ENCODE peak calls at places on chromosome X, in seven cellular contexts. N is mesendoderm, Z is IMR-90, C is mesenchymal stem cell, W is neuronal stem cell, D is H1, A is trophoblast cell. S is an unnamed sample.

GRCh38 chrX:109475174-109475891 is 6.6 kb downstream of the GUCY2F start:
- DNase-seq in D (no peak), Z (peak), C (peak), A (peak), N (peak), W (peak), S (peak)

GRCh38 chrX:10158279-10158939 is 1.6 kb downstream of the CLCN4 start:
- DNase-seq in D (no peak), N (peak), A (peak), C (peak), W (peak), Z (no peak), S (peak)

GRCh38 chrX:11135483-11136185 is 24.5 kb downstream of the HCCS start:
- DNase-seq in D (no peak), A (no peak), W (no peak), C (no peak), Z (no peak), N (no peak), S (no peak)

GRCh38 chrX:50881028-50881427 is 29.5 kb upstream of the BMP15 start:
- DNase-seq in A (peak), Z (no peak), W (no peak), N (no peak), C (no peak), D (no peak), S (no peak)

GRCh38 chrX:24515447-24515846 is 50.4 kb downstream of the PDK3 start:
- DNase-seq in W (no peak), N (peak), Z (peak), D (no peak), C (peak), A (no peak), S (no peak)

GRCh38 chrX:130676861-130677260 is 226.1 kb downstream of the ENOX2 start:
- DNase-seq in D (no peak), W (no peak), A (no peak), C (no peak), N (no peak), Z (no peak), S (no peak)

GRCh38 chrX:9605484-9605883 is 140.6 kb downstream of the TBL1X start:
- DNase-seq in W (no peak), C (no peak), D (no peak), A (no peak), N (no peak), Z (no peak), S (no peak)

GRCh38 chrX:1883772-1884171 is 268.9 kb downstream of the ASMT start:
- DNase-seq in N (peak), D (no peak), W (no peak), C (no peak), Z (no peak), A (no peak), S (no peak)

GRCh38 chrX:45070116-45071007 is 130.3 kb downstream of the DIPK2B start:
- DNase-seq in D (no peak), W (no peak), N (peak), Z (peak), C (peak), A (peak), S (no peak)

GRCh38 chrX:153411988-153412574 is 809 bp downstream of the ZFP92 start:
- DNase-seq in A (no peak), Z (no peak), D (no peak), N (no peak), C (no peak), W (no peak), S (no peak)

GRCh38 chrX:153463031-153463430 is 7.3 kb downstream of the HAUS7 start:
- DNase-seq in C (no peak), A (no peak), N (no peak), W (no peak), Z (no peak), D (no peak), S (no peak)

GRCh38 chrX:63275127-63275526 is 76.0 kb downstream of the SPIN4 start:
- DNase-seq in W (no peak), C (peak), D (no peak), N (peak), Z (peak), A (peak), S (peak)

GRCh38 chrX:72121381-72121780 is 10.3 kb downstream of the RTL5 start:
- DNase-seq in D (no peak), Z (peak), N (no peak), C (peak), A (no peak), W (no peak), S (no peak)

GRCh38 chrX:24963823-24964222 is 51.9 kb downstream of the ARX start:
- DNase-seq in C (no peak), N (peak), W (no peak), A (no peak), D (no peak), Z (no peak), S (no peak)

GRCh38 chrX:49960061-49960460 is 37.7 kb downstream of the CLCN5 start:
- DNase-seq in D (no peak), W (no peak), N (peak), A (no peak), C (no peak), Z (no peak), S (no peak)

GRCh38 chrX:38220024-38220935 is at the start of gene SRPX:
- DNase-seq in D (no peak), W (peak), Z (peak), C (peak), N (peak), A (peak), S (peak)

GRCh38 chrX:130631011-130631410 is 229.2 kb downstream of the RBMX2 start:
- DNase-seq in D (no peak), A (no peak), C (no peak), W (no peak), N (no peak), Z (no peak), S (no peak)

GRCh38 chrX:97126020-97126419 is 242.3 kb downstream of the RPA4 start:
- DNase-seq in C (peak), Z (peak), N (no peak), A (no peak), W (no peak), D (no peak), S (no peak)

GRCh38 chrX:49627030-49627777 is 28.4 kb downstream of the GAGE1 start:
- DNase-seq in N (peak), A (peak), W (no peak), Z (no peak), C (no peak), D (no peak), S (peak)

GRCh38 chrX:7159132-7159861 is 11.3 kb upstream of the PUDP start:
- DNase-seq in Z (no peak), N (no peak), C (no peak), D (no peak), A (no peak), W (no peak), S (no peak)

GRCh38 chrX:44203791-44204190 is 139.7 kb downstream of the EFHC2 start:
- DNase-seq in W (no peak), Z (no peak), N (peak), D (no peak), C (no peak), A (peak), S (no peak)

GRCh38 chrX:95058815-95059214 is 1384.8 kb downstream of the FAM133A start:
- DNase-seq in Z (peak), A (peak), N (no peak), C (peak), D (no peak), W (no peak), S (no peak)

GRCh38 chrX:120791013-120791643 is 84.5 kb downstream of the CT47B1 start:
- DNase-seq in D (no peak), A (no peak), N (peak), Z (peak), W (no peak), C (peak), S (no peak)

GRCh38 chrX:16628954-16629595 is 20.9 kb upstream of the S100G start:
- DNase-seq in D (no peak), C (no peak), Z (no peak), N (peak), A (no peak), W (peak), S (peak)

GRCh38 chrX:43267652-43268051 is 388.4 kb upstream of the MAOA start:
- DNase-seq in Z (no peak), W (no peak), D (no peak), A (peak), C (no peak), N (no peak), S (no peak)

GRCh38 chrX:78708171-78708570 is 39.3 kb upstream of the LPAR4 start:
- DNase-seq in Z (peak), C (peak), A (peak), D (peak), N (peak), W (no peak), S (peak)

GRCh38 chrX:18290200-18290599 is 64.3 kb downstream of the SCML2 start:
- DNase-seq in C (peak), N (peak), Z (no peak), W (peak), A (no peak), D (no peak), S (no peak)

GRCh38 chrX:46268429-46268828 is 276.8 kb downstream of the ZNF674 start:
- DNase-seq in W (no peak), Z (no peak), D (no peak), A (no peak), N (no peak), C (no peak), S (no peak)

GRCh38 chrX:20263474-20263873 is 3.2 kb downstream of the RPS6KA3 start:
- DNase-seq in A (no peak), Z (peak), W (no peak), D (no peak), N (no peak), C (peak), S (no peak)

GRCh38 chrX:129653181-129653984 is 1.4 kb downstream of the APLN start:
- DNase-seq in C (no peak), A (no peak), Z (no peak), D (no peak), N (no peak), W (no peak), S (peak)

GRCh38 chrX:68929332-68930150 is 100.7 kb downstream of the EFNB1 start:
- DNase-seq in Z (peak), D (no peak), N (peak), A (peak), C (peak), W (no peak), S (no peak)

GRCh38 chrX:13396887-13397286 is 77.0 kb upstream of the ATXN3L start:
- DNase-seq in D (no peak), C (peak), Z (peak), A (no peak), N (no peak), W (no peak), S (no peak)

GRCh38 chrX:13398073-13398823 is 78.4 kb upstream of the ATXN3L start:
- DNase-seq in A (peak), N (peak), Z (peak), W (peak), D (peak), C (peak), S (no peak)

GRCh38 chrX:13404364-13404763 is 84.5 kb upstream of the ATXN3L start:
- DNase-seq in W (no peak), C (no peak), A (no peak), D (no peak), Z (no peak), N (no peak), S (no peak)

GRCh38 chrX:13401724-13402123 is 81.9 kb upstream of the ATXN3L start:
- DNase-seq in C (no peak), A (no peak), D (no peak), Z (no peak), W (no peak), N (no peak), S (no peak)

DNA sequence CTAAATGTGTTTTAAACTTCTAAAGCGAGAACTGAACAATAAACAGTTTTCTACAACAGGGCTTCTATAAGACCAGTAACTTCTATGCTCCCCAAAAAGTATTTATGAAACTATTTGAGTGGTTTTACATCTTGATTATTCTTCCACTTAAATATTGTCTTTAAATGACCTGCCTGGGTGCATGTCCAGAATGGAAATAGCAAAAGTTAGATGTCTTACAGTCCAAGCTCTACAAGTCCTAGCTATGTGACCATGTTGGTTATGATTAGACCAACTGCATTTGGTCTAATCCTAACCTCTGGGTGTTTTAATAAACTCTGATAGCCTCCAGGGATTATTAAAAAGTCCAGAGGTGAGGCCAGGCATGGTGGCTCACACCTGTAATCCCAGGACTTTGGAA is 79.0 kb upstream of the ATXN3L start:
- DNase-seq in C (no peak), N (no peak), A (no peak), Z (no peak), D (no peak), W (no peak), S (no peak)
- H3K4me2 ChIP-seq in C (no peak), N (no peak), A (no peak), Z (no peak), D (no peak), W (no peak), S (no peak)

DNA sequence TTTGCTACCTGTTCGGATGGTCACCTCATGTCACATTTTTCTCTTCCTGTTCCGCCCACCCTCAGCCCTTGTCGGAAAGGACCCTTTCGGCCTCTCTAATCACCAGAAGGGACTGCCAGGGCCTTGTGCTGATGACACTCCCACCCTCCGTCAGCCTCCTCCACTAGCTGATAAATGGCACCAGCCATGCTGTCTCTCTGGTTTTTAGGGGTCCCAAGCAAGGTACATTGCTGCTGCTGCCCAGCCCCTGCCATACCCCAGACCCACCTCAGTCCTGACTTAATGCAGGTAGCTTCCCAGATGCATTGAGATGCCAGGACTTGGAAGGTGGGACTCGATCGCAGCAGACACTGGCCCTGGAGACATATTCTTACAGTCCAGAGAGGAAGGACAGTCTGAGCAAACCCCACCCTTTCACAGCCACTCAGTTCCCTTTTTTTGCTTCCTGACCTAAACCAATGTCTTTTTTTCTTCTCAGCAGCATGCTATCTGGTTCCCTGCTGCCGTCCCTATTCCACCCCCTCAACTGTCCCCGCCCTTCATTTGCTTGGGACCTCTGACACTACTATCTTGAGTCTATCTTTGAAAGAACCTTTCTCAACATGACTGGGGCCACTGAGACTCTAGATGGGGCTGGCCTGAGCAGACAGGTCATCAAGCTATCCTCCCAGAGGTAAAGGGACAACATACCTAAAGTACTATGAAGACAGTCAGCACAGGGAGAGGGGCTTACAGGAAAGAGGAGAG is at the start of gene BTK:
- DNase-seq in Z (no peak), A (no peak), D (no peak), W (no peak), N (peak), C (no peak), S (no peak)
- H3K23ac ChIP-seq in Z (no peak), A (no peak), D (no peak), W (no peak), N (no peak), C (no peak), S (no peak)

GRCh38 chrX:101430457-101431078 is 22.5 kb downstream of the HNRNPH2 start:
- DNase-seq in A (no peak), W (no peak), D (no peak), N (no peak), C (peak), Z (peak), S (no peak)
- H3K4me2 ChIP-seq in A (no peak), W (no peak), D (no peak), N (no peak), C (no peak), Z (peak), S (no peak)

GRCh38 chrX:135094726-135095125 is 25.6 kb downstream of the ETDB start:
- DNase-seq in D (no peak), A (no peak), N (no peak), W (no peak), C (no peak), Z (no peak), S (no peak)
- H3K23ac ChIP-seq in D (no peak), A (no peak), N (no peak), W (no peak), C (no peak), Z (no peak), S (no peak)

GRCh38 chrX:41308884-41309655 is 24.9 kb upstream of the DDX3X start:
- DNase-seq in N (no peak), W (no peak), A (no peak), D (no peak), Z (no peak), C (no peak), S (no peak)
- H3K4me2 ChIP-seq in N (no peak), W (no peak), A (no peak), D (no peak), Z (no peak), C (no peak), S (no peak)

GRCh38 chrX:54357414-54358377 is at the start of gene WNK3:
- DNase-seq in Z (peak), C (peak), D (peak), A (peak), W (peak), N (peak), S (peak)
- H3K23ac ChIP-seq in Z (no peak), C (no peak), D (no peak), A (no peak), W (no peak), N (no peak), S (no peak)

GRCh38 chrX:107758231-107758766 is 17.3 kb downstream of the TSC22D3 start:
- DNase-seq in W (no peak), C (no peak), N (no peak), D (no peak), Z (no peak), A (no peak), S (no peak)
- H3K4me2 ChIP-seq in W (no peak), C (no peak), N (no peak), D (no peak), Z (no peak), A (no peak), S (no peak)